ENCODE peak calls at places on chromosome 1, in nine cellular contexts. One of them, this sample, is unnamed.

GRCh38 chr1:168408531-168409242 is 128.0 kb downstream of the TBX19 start:
- DNase-seq in iPS-NIHi11: no peak
- DNase-seq in neural crest cell: no peak
- DNase-seq in GM18507: peak
- DNase-seq in activated naive CD4-positive, alpha-beta T cell treated with anti-CD3 and anti-CD28 coated beads for 36 hours: peak
- DNase-seq in HuH-7.5: no peak
- DNase-seq in brain microvascular endothelial cell: peak
- DNase-seq in BJ: no peak
- DNase-seq in tibial nerve: peak
- DNase-seq in this sample: no peak

GRCh38 chr1:42926235-42926869 is 32.3 kb downstream of the SLC2A1 start:
- DNase-seq in iPS-NIHi11: no peak
- DNase-seq in neural crest cell: no peak
- DNase-seq in GM18507: no peak
- DNase-seq in activated naive CD4-positive, alpha-beta T cell treated with anti-CD3 and anti-CD28 coated beads for 36 hours: no peak
- DNase-seq in HuH-7.5: no peak
- DNase-seq in brain microvascular endothelial cell: no peak
- DNase-seq in BJ: no peak
- DNase-seq in tibial nerve: no peak
- DNase-seq in this sample: no peak

GRCh38 chr1:47638713-47639112 is 200.9 kb downstream of the FOXD2 start:
- DNase-seq in iPS-NIHi11: no peak
- DNase-seq in neural crest cell: no peak
- DNase-seq in GM18507: no peak
- DNase-seq in activated naive CD4-positive, alpha-beta T cell treated with anti-CD3 and anti-CD28 coated beads for 36 hours: no peak
- DNase-seq in HuH-7.5: no peak
- DNase-seq in brain microvascular endothelial cell: no peak
- DNase-seq in BJ: no peak
- DNase-seq in tibial nerve: no peak
- DNase-seq in this sample: no peak

GRCh38 chr1:232127190-232127589 is 500.6 kb downstream of the DISC1 start:
- DNase-seq in iPS-NIHi11: no peak
- DNase-seq in neural crest cell: no peak
- DNase-seq in GM18507: no peak
- DNase-seq in activated naive CD4-positive, alpha-beta T cell treated with anti-CD3 and anti-CD28 coated beads for 36 hours: no peak
- DNase-seq in HuH-7.5: no peak
- DNase-seq in brain microvascular endothelial cell: peak
- DNase-seq in BJ: peak
- DNase-seq in tibial nerve: no peak
- DNase-seq in this sample: no peak

GRCh38 chr1:167762061-167762746 is 40.4 kb downstream of the MPZL1 start:
- DNase-seq in iPS-NIHi11: no peak
- DNase-seq in neural crest cell: no peak
- DNase-seq in GM18507: no peak
- DNase-seq in activated naive CD4-positive, alpha-beta T cell treated with anti-CD3 and anti-CD28 coated beads for 36 hours: peak
- DNase-seq in HuH-7.5: no peak
- DNase-seq in brain microvascular endothelial cell: no peak
- DNase-seq in BJ: no peak
- DNase-seq in tibial nerve: no peak
- DNase-seq in this sample: no peak

GRCh38 chr1:207027221-207027777 is 5.3 kb downstream of the C1orf116 start:
- DNase-seq in iPS-NIHi11: no peak
- DNase-seq in neural crest cell: no peak
- DNase-seq in GM18507: no peak
- DNase-seq in activated naive CD4-positive, alpha-beta T cell treated with anti-CD3 and anti-CD28 coated beads for 36 hours: no peak
- DNase-seq in HuH-7.5: no peak
- DNase-seq in brain microvascular endothelial cell: peak
- DNase-seq in BJ: no peak
- DNase-seq in tibial nerve: no peak
- DNase-seq in this sample: no peak

GRCh38 chr1:100989306-100990077 is 36.1 kb downstream of the DPH5 start:
- DNase-seq in iPS-NIHi11: no peak
- DNase-seq in neural crest cell: no peak
- DNase-seq in GM18507: no peak
- DNase-seq in activated naive CD4-positive, alpha-beta T cell treated with anti-CD3 and anti-CD28 coated beads for 36 hours: no peak
- DNase-seq in HuH-7.5: no peak
- DNase-seq in brain microvascular endothelial cell: peak
- DNase-seq in BJ: peak
- DNase-seq in tibial nerve: no peak
- DNase-seq in this sample: no peak

GRCh38 chr1:23483327-23484252 is at the start of gene ASAP3:
- DNase-seq in iPS-NIHi11: peak
- DNase-seq in neural crest cell: peak
- DNase-seq in GM18507: no peak
- DNase-seq in activated naive CD4-positive, alpha-beta T cell treated with anti-CD3 and anti-CD28 coated beads for 36 hours: peak
- DNase-seq in HuH-7.5: peak
- DNase-seq in brain microvascular endothelial cell: no peak
- DNase-seq in BJ: no peak
- DNase-seq in tibial nerve: no peak
- DNase-seq in this sample: no peak

GRCh38 chr1:149849947-149850360 is 49.4 kb upstream of the BOLA1 start:
- DNase-seq in iPS-NIHi11: no peak
- DNase-seq in neural crest cell: no peak
- DNase-seq in GM18507: no peak
- DNase-seq in activated naive CD4-positive, alpha-beta T cell treated with anti-CD3 and anti-CD28 coated beads for 36 hours: peak
- DNase-seq in HuH-7.5: no peak
- DNase-seq in brain microvascular endothelial cell: no peak
- DNase-seq in BJ: no peak
- DNase-seq in tibial nerve: peak
- DNase-seq in this sample: no peak

GRCh38 chr1:44911042-44911441 is 68.0 kb upstream of the PTCH2 start:
- DNase-seq in iPS-NIHi11: no peak
- DNase-seq in neural crest cell: no peak
- DNase-seq in GM18507: no peak
- DNase-seq in activated naive CD4-positive, alpha-beta T cell treated with anti-CD3 and anti-CD28 coated beads for 36 hours: no peak
- DNase-seq in HuH-7.5: no peak
- DNase-seq in brain microvascular endothelial cell: no peak
- DNase-seq in BJ: no peak
- DNase-seq in tibial nerve: no peak
- DNase-seq in this sample: no peak

GRCh38 chr1:182301026-182301436 is 90.6 kb downstream of the GLUL start:
- DNase-seq in iPS-NIHi11: no peak
- DNase-seq in neural crest cell: no peak
- DNase-seq in GM18507: no peak
- DNase-seq in activated naive CD4-positive, alpha-beta T cell treated with anti-CD3 and anti-CD28 coated beads for 36 hours: peak
- DNase-seq in HuH-7.5: no peak
- DNase-seq in brain microvascular endothelial cell: no peak
- DNase-seq in BJ: no peak
- DNase-seq in tibial nerve: no peak
- DNase-seq in this sample: no peak

GRCh38 chr1:226988337-226988672 is 48.2 kb downstream of the COQ8A start:
- DNase-seq in iPS-NIHi11: peak
- DNase-seq in neural crest cell: no peak
- DNase-seq in GM18507: no peak
- DNase-seq in activated naive CD4-positive, alpha-beta T cell treated with anti-CD3 and anti-CD28 coated beads for 36 hours: no peak
- DNase-seq in HuH-7.5: no peak
- DNase-seq in brain microvascular endothelial cell: no peak
- DNase-seq in BJ: no peak
- DNase-seq in tibial nerve: no peak
- DNase-seq in this sample: no peak

GRCh38 chr1:203572134-203572625 is 54.5 kb upstream of the ATP2B4 start:
- DNase-seq in iPS-NIHi11: peak
- DNase-seq in neural crest cell: peak
- DNase-seq in GM18507: no peak
- DNase-seq in activated naive CD4-positive, alpha-beta T cell treated with anti-CD3 and anti-CD28 coated beads for 36 hours: no peak
- DNase-seq in HuH-7.5: no peak
- DNase-seq in brain microvascular endothelial cell: peak
- DNase-seq in BJ: no peak
- DNase-seq in tibial nerve: no peak
- DNase-seq in this sample: no peak

GRCh38 chr1:245990315-245991022 is 516.6 kb downstream of the SMYD3 start:
- DNase-seq in iPS-NIHi11: no peak
- DNase-seq in neural crest cell: no peak
- DNase-seq in GM18507: no peak
- DNase-seq in activated naive CD4-positive, alpha-beta T cell treated with anti-CD3 and anti-CD28 coated beads for 36 hours: no peak
- DNase-seq in HuH-7.5: no peak
- DNase-seq in brain microvascular endothelial cell: no peak
- DNase-seq in BJ: no peak
- DNase-seq in tibial nerve: no peak
- DNase-seq in this sample: no peak

GRCh38 chr1:204598319-204598969 is 82.2 kb downstream of the MDM4 start:
- DNase-seq in iPS-NIHi11: no peak
- DNase-seq in neural crest cell: no peak
- DNase-seq in GM18507: no peak
- DNase-seq in activated naive CD4-positive, alpha-beta T cell treated with anti-CD3 and anti-CD28 coated beads for 36 hours: no peak
- DNase-seq in HuH-7.5: no peak
- DNase-seq in brain microvascular endothelial cell: no peak
- DNase-seq in BJ: no peak
- DNase-seq in tibial nerve: no peak
- DNase-seq in this sample: no peak

GRCh38 chr1:230160957-230161771 is 94.1 kb downstream of the GALNT2 start:
- DNase-seq in iPS-NIHi11: no peak
- DNase-seq in neural crest cell: no peak
- DNase-seq in GM18507: no peak
- DNase-seq in activated naive CD4-positive, alpha-beta T cell treated with anti-CD3 and anti-CD28 coated beads for 36 hours: no peak
- DNase-seq in HuH-7.5: no peak
- DNase-seq in brain microvascular endothelial cell: no peak
- DNase-seq in BJ: no peak
- DNase-seq in tibial nerve: no peak
- DNase-seq in this sample: no peak

GRCh38 chr1:14363707-14364413 is 234.6 kb upstream of the KAZN start:
- DNase-seq in iPS-NIHi11: no peak
- DNase-seq in neural crest cell: no peak
- DNase-seq in GM18507: no peak
- DNase-seq in activated naive CD4-positive, alpha-beta T cell treated with anti-CD3 and anti-CD28 coated beads for 36 hours: no peak
- DNase-seq in HuH-7.5: no peak
- DNase-seq in brain microvascular endothelial cell: no peak
- DNase-seq in BJ: no peak
- DNase-seq in tibial nerve: no peak
- DNase-seq in this sample: no peak

GRCh38 chr1:160309183-160309535 is 24.2 kb upstream of the PEX19 start:
- DNase-seq in iPS-NIHi11: no peak
- DNase-seq in neural crest cell: no peak
- DNase-seq in GM18507: no peak
- DNase-seq in activated naive CD4-positive, alpha-beta T cell treated with anti-CD3 and anti-CD28 coated beads for 36 hours: no peak
- DNase-seq in HuH-7.5: no peak
- DNase-seq in brain microvascular endothelial cell: peak
- DNase-seq in BJ: no peak
- DNase-seq in tibial nerve: no peak
- DNase-seq in this sample: no peak

GRCh38 chr1:107076846-107077245 is 20.4 kb downstream of the PRMT6 start:
- DNase-seq in iPS-NIHi11: no peak
- DNase-seq in neural crest cell: no peak
- DNase-seq in GM18507: no peak
- DNase-seq in activated naive CD4-positive, alpha-beta T cell treated with anti-CD3 and anti-CD28 coated beads for 36 hours: no peak
- DNase-seq in HuH-7.5: no peak
- DNase-seq in brain microvascular endothelial cell: no peak
- DNase-seq in BJ: peak
- DNase-seq in tibial nerve: no peak
- DNase-seq in this sample: no peak

GRCh38 chr1:44425327-44426082 is 20.4 kb downstream of the RNF220 start:
- DNase-seq in iPS-NIHi11: no peak
- DNase-seq in neural crest cell: no peak
- DNase-seq in GM18507: no peak
- DNase-seq in activated naive CD4-positive, alpha-beta T cell treated with anti-CD3 and anti-CD28 coated beads for 36 hours: no peak
- DNase-seq in HuH-7.5: no peak
- DNase-seq in brain microvascular endothelial cell: no peak
- DNase-seq in BJ: no peak
- DNase-seq in tibial nerve: no peak
- DNase-seq in this sample: no peak

GRCh38 chr1:245155186-245156040 is 628 bp downstream of the KIF26B start:
- DNase-seq in iPS-NIHi11: peak
- DNase-seq in neural crest cell: peak
- DNase-seq in GM18507: no peak
- DNase-seq in activated naive CD4-positive, alpha-beta T cell treated with anti-CD3 and anti-CD28 coated beads for 36 hours: peak
- DNase-seq in HuH-7.5: peak
- DNase-seq in brain microvascular endothelial cell: no peak
- DNase-seq in BJ: no peak
- DNase-seq in tibial nerve: no peak
- DNase-seq in this sample: peak

GRCh38 chr1:54975709-54976108 is 4.7 kb upstream of the TMEM61 start:
- DNase-seq in iPS-NIHi11: no peak
- DNase-seq in neural crest cell: no peak
- DNase-seq in GM18507: no peak
- DNase-seq in activated naive CD4-positive, alpha-beta T cell treated with anti-CD3 and anti-CD28 coated beads for 36 hours: no peak
- DNase-seq in HuH-7.5: no peak
- DNase-seq in brain microvascular endothelial cell: no peak
- DNase-seq in BJ: no peak
- DNase-seq in tibial nerve: no peak
- DNase-seq in this sample: no peak

GRCh38 chr1:150558761-150559626 is 9.8 kb downstream of the ADAMTSL4 start:
- DNase-seq in iPS-NIHi11: no peak
- DNase-seq in neural crest cell: no peak
- DNase-seq in GM18507: no peak
- DNase-seq in activated naive CD4-positive, alpha-beta T cell treated with anti-CD3 and anti-CD28 coated beads for 36 hours: no peak
- DNase-seq in HuH-7.5: no peak
- DNase-seq in brain microvascular endothelial cell: no peak
- DNase-seq in BJ: no peak
- DNase-seq in tibial nerve: no peak
- DNase-seq in this sample: peak

GRCh38 chr1:159459551-159459950 is 20.0 kb downstream of the OR10J1 start:
- DNase-seq in iPS-NIHi11: no peak
- DNase-seq in neural crest cell: no peak
- DNase-seq in GM18507: no peak
- DNase-seq in activated naive CD4-positive, alpha-beta T cell treated with anti-CD3 and anti-CD28 coated beads for 36 hours: no peak
- DNase-seq in HuH-7.5: no peak
- DNase-seq in brain microvascular endothelial cell: no peak
- DNase-seq in BJ: no peak
- DNase-seq in tibial nerve: no peak
- DNase-seq in this sample: no peak

GRCh38 chr1:2275796-2276536 is 47.8 kb downstream of the SKI start:
- DNase-seq in iPS-NIHi11: no peak
- DNase-seq in neural crest cell: no peak
- DNase-seq in GM18507: no peak
- DNase-seq in activated naive CD4-positive, alpha-beta T cell treated with anti-CD3 and anti-CD28 coated beads for 36 hours: no peak
- DNase-seq in HuH-7.5: no peak
- DNase-seq in brain microvascular endothelial cell: no peak
- DNase-seq in BJ: no peak
- DNase-seq in tibial nerve: no peak
- DNase-seq in this sample: no peak

GRCh38 chr1:162081316-162081715 is 11.8 kb downstream of the NOS1AP start:
- DNase-seq in iPS-NIHi11: no peak
- DNase-seq in neural crest cell: no peak
- DNase-seq in GM18507: no peak
- DNase-seq in activated naive CD4-positive, alpha-beta T cell treated with anti-CD3 and anti-CD28 coated beads for 36 hours: no peak
- DNase-seq in HuH-7.5: no peak
- DNase-seq in brain microvascular endothelial cell: no peak
- DNase-seq in BJ: no peak
- DNase-seq in tibial nerve: no peak
- DNase-seq in this sample: no peak

GRCh38 chr1:83960669-83961277 is 38.2 kb downstream of the TTLL7 start:
- DNase-seq in iPS-NIHi11: no peak
- DNase-seq in neural crest cell: no peak
- DNase-seq in GM18507: no peak
- DNase-seq in activated naive CD4-positive, alpha-beta T cell treated with anti-CD3 and anti-CD28 coated beads for 36 hours: no peak
- DNase-seq in HuH-7.5: no peak
- DNase-seq in brain microvascular endothelial cell: no peak
- DNase-seq in BJ: no peak
- DNase-seq in tibial nerve: no peak
- DNase-seq in this sample: no peak

GRCh38 chr1:6099787-6100765 is 54.4 kb downstream of the KCNAB2 start:
- DNase-seq in iPS-NIHi11: peak
- DNase-seq in neural crest cell: no peak
- DNase-seq in GM18507: no peak
- DNase-seq in activated naive CD4-positive, alpha-beta T cell treated with anti-CD3 and anti-CD28 coated beads for 36 hours: peak
- DNase-seq in HuH-7.5: no peak
- DNase-seq in brain microvascular endothelial cell: no peak
- DNase-seq in BJ: no peak
- DNase-seq in tibial nerve: no peak
- DNase-seq in this sample: peak

GRCh38 chr1:201483373-201483949 is 14.5 kb upstream of the PHLDA3 start:
- DNase-seq in iPS-NIHi11: no peak
- DNase-seq in neural crest cell: no peak
- DNase-seq in GM18507: no peak
- DNase-seq in activated naive CD4-positive, alpha-beta T cell treated with anti-CD3 and anti-CD28 coated beads for 36 hours: no peak
- DNase-seq in HuH-7.5: no peak
- DNase-seq in brain microvascular endothelial cell: no peak
- DNase-seq in BJ: no peak
- DNase-seq in tibial nerve: no peak
- DNase-seq in this sample: no peak

GRCh38 chr1:224696891-224697765 is 81.0 kb downstream of the CNIH3 start:
- DNase-seq in iPS-NIHi11: no peak
- DNase-seq in neural crest cell: no peak
- DNase-seq in GM18507: no peak
- DNase-seq in activated naive CD4-positive, alpha-beta T cell treated with anti-CD3 and anti-CD28 coated beads for 36 hours: no peak
- DNase-seq in HuH-7.5: no peak
- DNase-seq in brain microvascular endothelial cell: peak
- DNase-seq in BJ: peak
- DNase-seq in tibial nerve: no peak
- DNase-seq in this sample: no peak

GRCh38 chr1:50775740-50776139 is 184.3 kb downstream of the FAF1 start:
- DNase-seq in iPS-NIHi11: no peak
- DNase-seq in neural crest cell: no peak
- DNase-seq in GM18507: no peak
- DNase-seq in activated naive CD4-positive, alpha-beta T cell treated with anti-CD3 and anti-CD28 coated beads for 36 hours: no peak
- DNase-seq in HuH-7.5: no peak
- DNase-seq in brain microvascular endothelial cell: no peak
- DNase-seq in BJ: no peak
- DNase-seq in tibial nerve: no peak
- DNase-seq in this sample: no peak

This sample was measured in chondrocyte.